ENCODE peak calls at places on chromosomes 7 and 10, in eight cellular contexts. S is H9; O is endothelial cell; J is nephron progenitor cell; E is stimulated activated CD8-positive, alpha-beta memory T cell treated with anti-CD3 and anti-CD28 coated beads, Interleukin-2, amount 100 ng/mL, for 48 hours; M is prostate gland; K is head of caudate nucleus; W is memory B cell. G is an unnamed sample.

GRCh38 chr7:151019130-151019447 is 5.2 kb downstream of the ATG9B start:
- DNase-seq in M (no peak), J (no peak), O (no peak), K (no peak), E (no peak), S (no peak), W (no peak), G (no peak)

GRCh38 chr7:132575336-132575986 is 809 bp downstream of the PLXNA4 start:
- DNase-seq in K (peak), S (peak), M (no peak), W (no peak), O (peak), J (peak), E (no peak), G (peak)

GRCh38 chr10:50968386-50969091 is 83.1 kb upstream of the A1CF start:
- DNase-seq in W (no peak), K (no peak), S (no peak), J (no peak), M (no peak), O (no peak), E (no peak), G (no peak)

GRCh38 chr10:101777085-101777856 is 1.4 kb upstream of the FGF8 start:
- DNase-seq in W (no peak), S (no peak), K (no peak), J (no peak), M (no peak), E (no peak), O (no peak), G (no peak)

GRCh38 chr7:103065666-103066065 is 8.9 kb downstream of the FBXL13 start:
- DNase-seq in W (peak), E (peak), M (no peak), J (peak), O (peak), K (peak), S (peak), G (peak)

GRCh38 chr10:83373659-83374058 is 765.6 kb upstream of the GHITM start:
- DNase-seq in K (peak), S (peak), J (peak), M (no peak), O (peak), W (no peak), E (no peak), G (no peak)

GRCh38 chr10:13143761-13144160 is 17.6 kb upstream of the MCM10 start:
- DNase-seq in W (no peak), O (no peak), S (no peak), J (no peak), K (no peak), M (no peak), E (no peak), G (no peak)

GRCh38 chr10:121539757-121540156 is 58.5 kb downstream of the FGFR2 start:
- DNase-seq in M (no peak), O (no peak), W (no peak), S (no peak), E (no peak), K (peak), J (no peak), G (no peak)

GRCh38 chr7:163298-163695 is 29.1 kb upstream of the FAM20C start:
- DNase-seq in M (no peak), K (no peak), J (no peak), E (no peak), O (no peak), W (no peak), S (no peak), G (peak)

GRCh38 chr7:37986780-37987380 is 66.4 kb downstream of the EPDR1 start:
- DNase-seq in K (no peak), S (peak), J (no peak), W (no peak), M (no peak), E (no peak), O (no peak), G (no peak)

GRCh38 chr7:29095666-29096560 is 50.4 kb downstream of the CPVL start:
- DNase-seq in K (no peak), E (no peak), J (no peak), S (no peak), O (no peak), W (no peak), M (no peak), G (no peak)

GRCh38 chr7:105971867-105972266 is 8.8 kb downstream of the CDHR3 start:
- DNase-seq in E (no peak), M (no peak), K (no peak), J (no peak), W (no peak), S (no peak), O (no peak), G (no peak)

GRCh38 chr7:30800785-30801252 is 29.6 kb downstream of the MINDY4 start:
- DNase-seq in W (peak), M (peak), E (no peak), S (peak), J (peak), O (peak), K (peak), G (no peak)

GRCh38 chr7:93011351-93012294 is 106.2 kb downstream of the SAMD9 start:
- DNase-seq in K (no peak), S (no peak), W (no peak), J (no peak), E (no peak), O (no peak), M (no peak), G (no peak)

GRCh38 chr10:61904711-61905445 is 3.4 kb downstream of the ARID5B start:
- DNase-seq in S (no peak), K (peak), J (peak), W (peak), M (no peak), O (no peak), E (no peak), G (no peak)

GRCh38 chr10:94439275-94439861 is 37.0 kb downstream of the TBC1D12 start:
- DNase-seq in S (peak), J (no peak), E (no peak), M (no peak), W (no peak), O (peak), K (no peak), G (no peak)

GRCh38 chr7:34849163-34849960 is 187.9 kb downstream of the DPY19L1 start:
- DNase-seq in S (no peak), E (no peak), O (no peak), W (no peak), K (no peak), M (no peak), J (no peak), G (no peak)

GRCh38 chr7:64541438-64542359 is 21.2 kb downstream of the ZNF680 start:
- DNase-seq in M (no peak), W (no peak), O (no peak), E (no peak), J (no peak), K (no peak), S (no peak), G (peak)

GRCh38 chr10:93288679-93289634 is 193.2 kb downstream of the MYOF start:
- DNase-seq in M (peak), W (peak), J (peak), S (peak), K (peak), E (peak), O (peak), G (peak)

GRCh38 chr10:124565565-124566221 is 104.1 kb downstream of the LHPP start:
- DNase-seq in W (no peak), J (peak), O (peak), M (no peak), K (no peak), E (no peak), S (peak), G (peak)

GRCh38 chr10:78566216-78567135 is 502.3 kb upstream of the ZMIZ1 start:
- DNase-seq in J (no peak), S (no peak), E (no peak), W (no peak), M (no peak), K (no peak), O (no peak), G (no peak)

G was measured in aorta.